ENCODE peak calls at places on chromosome 2, in four cellular contexts. S, B, E and I are unnamed samples.
A peak's percentile ranks its signal among the peaks of the same experiment; 100 is the strongest.

GRCh38 chr2:71045841-71046495 is 22.5 kb upstream of the NAGK start:
- DNase-seq in E (no peak), S (no peak), B (no peak), I (no peak)

GRCh38 chr2:98805412-98806265 is 74.7 kb upstream of the MGAT4A start:
- DNase-seq in S (no peak), E (no peak), B (peak; percentile 92), I (no peak)

GRCh38 chr2:230170532-230170931 is 49.3 kb downstream of the SP110 start:
- DNase-seq in B (no peak), E (peak; percentile 58), S (no peak), I (no peak)

GRCh38 chr2:61878756-61879155 is 9.7 kb downstream of the CCT4 start:
- DNase-seq in E (no peak), S (no peak), B (peak; percentile 89), I (no peak)

GRCh38 chr2:72137498-72138010 is 10.1 kb downstream of the CYP26B1 start:
- DNase-seq in S (peak; percentile 61), E (peak; percentile 64), B (peak; percentile 41), I (peak; percentile 70)

GRCh38 chr2:128298286-128298685 is 20.4 kb downstream of the HS6ST1 start:
- DNase-seq in S (no peak), B (no peak), E (no peak), I (no peak)

GRCh38 chr2:154143105-154143504 is 271.4 kb downstream of the GALNT13 start:
- DNase-seq in S (no peak), B (no peak), E (no peak), I (no peak)

GRCh38 chr2:25252291-25253152 is 84.1 kb upstream of the POMC start:
- DNase-seq in B (peak; percentile 9), S (peak; percentile 53), E (peak; percentile 61), I (peak; percentile 81)

GRCh38 chr2:8740136-8740535 is 58.3 kb downstream of the ID2 start:
- DNase-seq in S (no peak), E (no peak), B (no peak), I (no peak)

GRCh38 chr2:176269319-176270099 is at the start of gene MTX2:
- DNase-seq in B (peak; percentile 77), E (peak; percentile 78), S (peak; percentile 63), I (peak; percentile 80)

GRCh38 chr2:15645720-15646385 is 54.2 kb downstream of the DDX1 start:
- DNase-seq in E (no peak), S (no peak), B (no peak), I (no peak)

GRCh38 chr2:102736174-102736606 is 25.6 kb upstream of the TMEM182 start:
- DNase-seq in B (peak; percentile 38), S (no peak), E (peak; percentile 35), I (no peak)

GRCh38 chr2:203534486-203535077 is 519 bp downstream of the RAPH1 start:
- DNase-seq in S (peak; percentile 33), E (no peak), B (peak; percentile 29), I (peak; percentile 72)

GRCh38 chr2:217941886-217942728 is 60.7 kb downstream of the TNS1 start:
- DNase-seq in E (no peak), B (no peak), S (no peak), I (no peak)

GRCh38 chr2:177264209-177264538 is 353 bp downstream of the NFE2L2 start:
- DNase-seq in B (no peak), E (peak; percentile 36), S (no peak), I (peak; percentile 79)

GRCh38 chr2:25618676-25619075 is 54.7 kb downstream of the DTNB start:
- DNase-seq in B (peak; percentile 91), E (no peak), S (no peak), I (no peak)

GRCh38 chr2:45311559-45311958 is 299.5 kb downstream of the SRBD1 start:
- DNase-seq in S (no peak), E (no peak), B (no peak), I (no peak)

GRCh38 chr2:111116843-111117665 is 3.7 kb upstream of the BCL2L11 start:
- DNase-seq in B (peak; percentile 83), E (peak; percentile 82), S (peak; percentile 67), I (peak; percentile 81)

GRCh38 chr2:61671561-61672315 is 133.6 kb upstream of the XPO1 start:
- DNase-seq in E (no peak), S (no peak), B (peak; percentile 85), I (no peak)

GRCh38 chr2:218832520-218832919 is 917 bp upstream of the PRKAG3 start:
- DNase-seq in B (peak; percentile 29), S (no peak), E (no peak), I (no peak)

GRCh38 chr2:127694986-127695385 is 6.3 kb upstream of the SFT2D3 start:
- DNase-seq in S (no peak), B (no peak), E (no peak), I (no peak)

GRCh38 chr2:43212931-43213330 is 13.5 kb downstream of the ZFP36L2 start:
- DNase-seq in S (no peak), E (peak; percentile 56), B (no peak), I (peak; percentile 86)

GRCh38 chr2:105417789-105418475 is 19.1 kb upstream of the FHL2 start:
- DNase-seq in E (no peak), S (no peak), B (no peak), I (no peak)

GRCh38 chr2:42794271-42795046 is 2.1 kb upstream of the HAAO start:
- DNase-seq in S (no peak), E (no peak), B (no peak), I (no peak)

DNA sequence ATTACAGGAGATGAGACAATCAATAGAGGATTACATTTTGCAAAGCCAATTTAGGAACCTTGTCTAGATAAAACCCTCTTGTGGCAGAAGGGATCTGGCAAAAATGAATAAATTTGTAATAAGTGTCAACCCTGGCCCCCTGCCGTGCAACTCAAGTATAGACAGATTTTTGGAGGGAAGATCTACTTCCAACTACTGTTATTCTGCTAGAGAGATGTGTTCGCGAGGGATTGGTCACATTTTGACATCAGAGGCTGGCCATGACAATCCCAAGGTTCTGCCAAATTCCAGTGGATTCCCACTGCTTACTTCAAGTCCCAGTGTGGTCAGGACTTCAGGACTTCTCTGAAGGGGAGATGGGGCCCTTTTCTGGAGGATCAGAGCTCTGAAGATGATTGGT is 192.6 kb downstream of the SH3RF3 start:
- DNase-seq in E (no peak), B (no peak), S (no peak), I (no peak)
- TF ChIP-seq CTCF in E (no peak), B (no peak), S (no peak), I (no peak)

GRCh38 chr2:234271342-234271741 is 220.8 kb downstream of the SPP2 start:
- DNase-seq in E (no peak), B (no peak), S (no peak), I (no peak)
- TF ChIP-seq CTCF in E (no peak), B (no peak), S (no peak), I (no peak)

GRCh38 chr2:67842375-67842959 is 220.3 kb downstream of the C1D start:
- DNase-seq in E (no peak), B (no peak), S (no peak), I (no peak)

GRCh38 chr2:67845557-67846114 is 217.2 kb downstream of the C1D start:
- DNase-seq in E (no peak), S (no peak), B (no peak), I (peak; percentile 56)

GRCh38 chr2:67848551-67848950 is 214.3 kb downstream of the C1D start:
- DNase-seq in B (no peak), E (no peak), S (no peak), I (no peak)

GRCh38 chr2:67844024-67844540 is 218.7 kb downstream of the C1D start:
- DNase-seq in S (no peak), E (no peak), B (no peak), I (no peak)

DNA sequence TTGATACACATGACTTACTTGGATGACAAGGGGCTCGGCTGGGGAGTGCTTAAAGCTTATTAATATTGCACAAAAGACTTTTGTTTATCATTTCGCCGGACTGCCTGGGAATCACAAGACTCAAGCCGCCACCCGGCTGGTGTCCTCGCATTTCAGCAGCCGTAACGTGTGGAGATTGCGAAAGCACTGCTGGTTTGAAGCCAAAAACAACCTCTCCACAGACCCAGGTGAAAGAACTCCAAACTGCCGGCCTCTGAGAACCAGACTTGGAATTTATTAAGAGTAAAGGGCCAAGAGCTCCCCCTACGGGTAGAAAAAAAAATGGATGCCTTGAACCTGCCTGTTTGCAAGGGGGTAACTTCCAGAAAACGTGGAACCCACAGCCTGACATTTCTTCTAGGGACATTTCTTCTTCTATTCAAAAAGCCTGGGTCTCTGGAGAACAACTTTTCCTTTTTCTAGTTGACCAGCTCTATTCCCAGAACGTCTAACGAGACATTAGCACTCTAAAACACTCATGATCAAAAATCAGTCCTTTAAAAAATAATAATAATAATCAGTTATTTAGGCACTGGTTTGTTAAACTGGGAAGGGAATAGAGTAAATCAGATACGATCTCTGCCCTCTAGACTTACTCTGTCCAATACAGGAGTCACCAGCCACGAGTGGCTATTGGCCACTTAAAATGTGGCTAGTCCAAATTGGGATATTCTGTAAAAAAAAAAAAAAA is 216.3 kb downstream of the C1D start:
- DNase-seq in E (peak; percentile 90), B (peak; percentile 98), S (peak; percentile 10), I (peak; percentile 98)
- TF ChIP-seq CTCF in E (peak; percentile 50), B (peak; percentile 79), S (peak; percentile 38), I (peak; percentile 69)

GRCh38 chr2:21318263-21318662 is 194.5 kb downstream of the TDRD15 start:
- DNase-seq in B (no peak), E (no peak), S (no peak), I (no peak)

GRCh38 chr2:21317131-21317530 is 193.4 kb downstream of the TDRD15 start:
- DNase-seq in B (peak; percentile 29), E (peak; percentile 50), S (peak; percentile 6), I (peak; percentile 64)
- TF ChIP-seq CTCF in B (peak; percentile 46), E (peak; percentile 38), S (peak; percentile 21), I (peak; percentile 47)